ENCODE peak calls at places on chromosomes 3 and 15, in six cellular contexts. E, M, X, A, D and P are unnamed samples.

GRCh38 chr3:194474675-194475074 is 12.1 kb downstream of the ATP13A3 start:
- DNase-seq in E (no peak), M (no peak), X (no peak), A (no peak), D (no peak), P (no peak)

GRCh38 chr3:51503007-51503406 is 3.2 kb upstream of the DCAF1 start:
- DNase-seq in E (no peak), M (no peak), X (no peak), A (no peak), D (no peak), P (no peak)

GRCh38 chr15:64009241-64009640 is 37.0 kb downstream of the DAPK2 start:
- DNase-seq in E (no peak), M (peak; percentile 37), X (no peak), A (no peak), D (peak; percentile 11), P (no peak)

GRCh38 chr3:78995087-78995486 is 772.7 kb downstream of the ROBO1 start:
- DNase-seq in E (no peak), M (no peak), X (no peak), A (no peak), D (no peak), P (no peak)

GRCh38 chr3:48595526-48596121 is 495 bp upstream of the COL7A1 start:
- DNase-seq in E (peak; percentile 30), M (no peak), X (peak; percentile 64), A (peak; percentile 63), D (peak; percentile 98), P (peak; percentile 80)

GRCh38 chr15:91965501-91966180 is 112.1 kb downstream of the SLCO3A1 start:
- DNase-seq in E (no peak), M (no peak), X (no peak), A (no peak), D (peak; percentile 89), P (no peak)

GRCh38 chr15:27353837-27354236 is 382.9 kb downstream of the GABRG3 start:
- DNase-seq in E (no peak), M (no peak), X (no peak), A (no peak), D (no peak), P (no peak)

GRCh38 chr3:50170689-50171088 is 15.6 kb downstream of the SEMA3F start:
- DNase-seq in E (peak; percentile 29), M (no peak), X (no peak), A (no peak), D (peak; percentile 66), P (no peak)

GRCh38 chr3:23217872-23218554 is 14.9 kb downstream of the UBE2E2 start:
- DNase-seq in E (no peak), M (no peak), X (no peak), A (no peak), D (no peak), P (no peak)

GRCh38 chr15:23035964-23036566 is 3.3 kb downstream of the TUBGCP5 start:
- DNase-seq in E (peak; percentile 60), M (peak; percentile 55), X (peak; percentile 70), A (no peak), D (peak; percentile 35), P (peak; percentile 71)

GRCh38 chr3:197306374-197307086 is 8.1 kb upstream of the DLG1 start:
- DNase-seq in E (no peak), M (no peak), X (peak; percentile 60), A (no peak), D (no peak), P (no peak)

GRCh38 chr15:77346637-77347036 is 73.3 kb downstream of the PEAK1 start:
- DNase-seq in E (no peak), M (no peak), X (no peak), A (no peak), D (no peak), P (no peak)
- H3K4me3 ChIP-seq in E (no peak overlapping the region), M (no peak overlapping the region), X (no peak overlapping the region), A (no peak overlapping the region), D (no peak overlapping the region), P (no peak overlapping the region)

GRCh38 chr3:21117397-21117796 is 633.6 kb downstream of the ZNF385D start:
- DNase-seq in E (no peak), M (no peak), X (no peak), A (no peak), D (peak; percentile 13), P (no peak)
- H3K9me3 ChIP-seq in E (no peaks in the 10 kb centered on the region), M (peaks cover 26% of the 10 kb centered on the region), X (no peaks in the 10 kb centered on the region), A (no peaks in the 10 kb centered on the region), D (no peaks in the 10 kb centered on the region), P (peaks cover 39% of the 10 kb centered on the region)

GRCh38 chr15:25741253-25741575 is 121.9 kb downstream of the ATP10A start:
- DNase-seq in E (no peak), M (no peak), X (no peak), A (no peak), D (no peak), P (no peak)

GRCh38 chr15:25742008-25742407 is 121.1 kb downstream of the ATP10A start:
- DNase-seq in E (no peak), M (no peak), X (no peak), A (no peak), D (no peak), P (no peak)

GRCh38 chr15:25740438-25741252 is 122.5 kb downstream of the ATP10A start:
- DNase-seq in E (no peak), M (no peak), X (no peak), A (peak; percentile 22), D (no peak), P (no peak)

GRCh38 chr15:25738171-25738792 is 124.8 kb downstream of the ATP10A start:
- DNase-seq in E (peak; percentile 44), M (peak; percentile 41), X (no peak), A (no peak), D (no peak), P (no peak)

DNA sequence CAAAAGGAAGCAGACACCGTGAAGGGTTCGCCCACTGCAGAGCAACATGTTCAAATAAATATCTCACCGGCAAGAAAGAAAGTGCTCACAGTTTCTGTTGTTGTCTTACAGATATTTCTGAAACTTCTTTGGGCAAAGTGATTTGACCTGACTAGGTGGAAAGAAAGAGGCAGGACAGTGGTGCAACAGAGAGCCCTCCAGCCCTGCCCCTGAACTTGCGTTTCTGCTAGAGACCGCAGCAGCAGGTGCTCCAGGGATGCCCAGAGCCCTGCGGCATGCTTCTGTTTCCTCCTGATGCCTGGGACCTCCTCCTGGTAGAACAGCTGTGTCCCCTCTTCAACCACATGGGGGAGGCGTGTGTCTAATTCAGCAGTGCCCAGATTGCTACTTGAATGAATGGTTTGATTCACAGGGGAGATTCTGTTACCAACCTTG is 123.4 kb downstream of the ATP10A start:
- DNase-seq in E (no peak), M (no peak), X (no peak), A (peak; percentile 20), D (no peak), P (no peak)
- TF ChIP-seq CTCF in E (no peak), M (no peak), X (peak; percentile 13), A (no peak), D (no peak), P (no peak)

GRCh38 chr15:36773698-36774097 is 194.3 kb downstream of the CDIN1 start:
- DNase-seq in E (no peak), M (no peak), X (no peak), A (no peak), D (no peak), P (no peak)

GRCh38 chr15:36774765-36775164 is 195.3 kb downstream of the CDIN1 start:
- DNase-seq in E (no peak), M (no peak), X (no peak), A (no peak), D (no peak), P (no peak)

GRCh38 chr15:36769110-36769509 is 189.7 kb downstream of the CDIN1 start:
- DNase-seq in E (no peak), M (no peak), X (no peak), A (no peak), D (no peak), P (no peak)

GRCh38 chr15:36775209-36775608 is 195.8 kb downstream of the CDIN1 start:
- DNase-seq in E (no peak), M (no peak), X (no peak), A (no peak), D (no peak), P (no peak)

GRCh38 chr15:36771826-36772225 is 192.4 kb downstream of the CDIN1 start:
- DNase-seq in E (no peak), M (no peak), X (no peak), A (no peak), D (no peak), P (no peak)
- H3K4me3 ChIP-seq in E (no peak overlapping the region), M (no peak overlapping the region), X (no peak overlapping the region), A (no peak overlapping the region), D (no peak overlapping the region), P (no peak overlapping the region)

DNA sequence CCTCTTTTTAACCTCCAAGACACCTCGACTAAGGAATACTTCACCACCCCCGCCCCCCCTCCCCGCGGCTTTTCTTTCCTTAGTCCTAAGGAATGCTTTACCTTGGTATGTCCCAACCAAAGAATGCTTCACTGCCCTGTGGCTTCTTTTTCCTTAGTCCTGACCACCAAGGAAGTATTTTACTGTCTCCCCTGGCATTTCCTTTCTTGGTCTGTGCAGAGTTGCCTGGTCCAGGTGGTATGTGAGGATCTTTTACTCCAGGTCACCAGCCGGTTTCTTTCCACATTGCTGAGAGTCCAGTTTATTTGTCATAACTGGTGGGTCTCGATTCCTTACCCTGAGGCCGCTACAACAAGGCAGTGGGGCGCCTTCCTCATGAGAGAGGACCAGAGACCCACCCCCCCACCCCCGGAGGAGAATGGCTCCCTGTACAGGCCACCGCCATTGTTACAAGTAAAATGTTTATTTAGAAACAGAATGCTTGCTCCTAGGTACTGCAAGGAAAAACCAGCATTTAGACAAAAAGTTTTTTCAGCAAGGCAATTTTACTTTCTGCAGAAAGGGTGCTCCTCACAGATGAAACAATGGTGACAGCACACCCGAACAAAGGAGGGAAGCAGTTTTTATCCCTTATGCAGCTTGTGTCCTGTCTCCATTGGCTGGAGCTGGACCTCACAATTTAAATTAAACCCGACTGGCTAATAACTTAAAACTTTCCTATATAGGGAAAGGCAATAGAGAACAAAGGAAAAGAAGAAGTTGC is 23.1 kb upstream of the MTHFS start:
- DNase-seq in E (no peak), M (no peak), X (no peak), A (no peak), D (no peak), P (no peak)
- H3K9me3 ChIP-seq in E (no peaks in the 10 kb centered on the region), M (peaks cover 72% of the 10 kb centered on the region), X (peaks cover 24% of the 10 kb centered on the region), A (no peaks in the 10 kb centered on the region), D (peaks cover 41% of the 10 kb centered on the region), P (peaks cover 70% of the 10 kb centered on the region)

DNA sequence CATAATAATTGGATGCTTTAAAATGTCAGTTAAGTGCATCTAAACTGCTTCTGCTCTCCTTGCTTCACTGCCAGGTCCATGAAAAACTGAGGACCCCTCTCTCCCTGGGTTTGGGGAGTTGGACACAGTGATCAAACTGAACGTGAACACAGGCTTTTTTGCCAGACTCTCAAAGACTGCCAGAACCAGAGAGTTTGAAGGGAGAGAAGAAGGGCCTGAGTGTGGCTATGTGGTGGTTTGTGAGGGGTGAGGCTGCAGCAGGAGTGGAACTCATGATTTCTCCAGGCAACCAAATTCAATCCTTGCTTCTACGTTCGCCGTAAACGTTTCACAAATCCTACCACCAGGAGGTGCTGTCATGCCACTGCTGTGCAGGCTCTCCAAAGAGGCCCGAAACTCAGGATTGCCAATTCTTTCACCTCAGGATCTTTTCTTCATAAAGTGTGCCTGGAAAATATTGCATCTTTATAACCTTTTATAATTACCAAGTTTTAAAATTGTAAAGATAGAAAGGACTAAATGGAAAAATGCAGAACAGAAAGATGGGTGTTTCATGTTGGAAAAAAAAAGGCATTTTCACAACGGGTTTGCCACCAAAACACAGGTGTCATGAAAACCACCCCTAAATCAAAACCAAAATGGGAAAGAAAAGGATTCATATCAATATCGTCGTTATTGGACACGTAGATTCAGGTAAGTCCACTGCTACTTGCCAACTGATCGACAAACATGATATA is 19.7 kb downstream of the TM4SF4 start:
- DNase-seq in E (peak; percentile 73), M (peak; percentile 76), X (peak; percentile 53), A (no peak), D (peak; percentile 51), P (peak; percentile 77)
- TF ChIP-seq CTCF in E (peak; percentile 78), M (peak; percentile 63), X (peak; percentile 65), A (peak; percentile 67), D (peak; percentile 73), P (peak; percentile 59)